ENCODE peak calls at places on chromosome 14, in four cellular contexts. S is HepG2, Z is tibial nerve, D is GM12892. V is an unnamed sample.

GRCh38 chr14:91228112-91229004 is 16.1 kb downstream of the GPR68 start:
- DNase-seq in S (no peak), Z (no peak), D (peak), V (no peak)

GRCh38 chr14:23093993-23094665 is 807 bp downstream of the ACIN1 start:
- DNase-seq in S (no peak), Z (no peak), D (no peak), V (peak)

GRCh38 chr14:72610831-72611200 is 283.1 kb downstream of the DPF3 start:
- DNase-seq in S (no peak), Z (no peak), D (no peak), V (peak)

GRCh38 chr14:22394616-22395015 is 194.4 kb downstream of the DAD1 start:
- DNase-seq in S (no peak), Z (no peak), D (no peak), V (no peak)

GRCh38 chr14:90560529-90560928 is 163.7 kb downstream of the CALM1 start:
- DNase-seq in S (no peak), Z (no peak), D (no peak), V (no peak)

GRCh38 chr14:64857979-64858740 is 21.5 kb downstream of the SPTB start:
- DNase-seq in S (no peak), Z (no peak), D (no peak), V (no peak)

GRCh38 chr14:32654106-32654505 is 284.6 kb upstream of the NPAS3 start:
- DNase-seq in S (no peak), Z (no peak), D (no peak), V (no peak)

GRCh38 chr14:97634786-97635185 is 837.6 kb downstream of the VRK1 start:
- DNase-seq in S (no peak), Z (no peak), D (no peak), V (no peak)

GRCh38 chr14:87712386-87713113 is 280.4 kb downstream of the GALC start:
- DNase-seq in S (no peak), Z (no peak), D (no peak), V (no peak)

GRCh38 chr14:94561656-94562010 is 391 bp downstream of the SERPINA4 start:
- DNase-seq in S (no peak), Z (no peak), D (no peak), V (peak)

GRCh38 chr14:99679111-99679510 is 5.0 kb upstream of the CYP46A1 start:
- DNase-seq in S (no peak), Z (no peak), D (no peak), V (no peak)

GRCh38 chr14:25381498-25381897 is 331.6 kb upstream of the STXBP6 start:
- DNase-seq in S (peak), Z (no peak), D (no peak), V (no peak)

GRCh38 chr14:86515195-86515594 is 985.3 kb downstream of the FLRT2 start:
- DNase-seq in S (no peak), Z (no peak), D (no peak), V (no peak)

GRCh38 chr14:53338192-53338591 is 185.1 kb upstream of the DDHD1 start:
- DNase-seq in S (no peak), Z (no peak), D (no peak), V (no peak)

GRCh38 chr14:67050892-67051291 is 138.3 kb upstream of the GARIN2 start:
- DNase-seq in S (no peak), Z (no peak), D (no peak), V (no peak)

GRCh38 chr14:22598099-22598895 is at the start of gene ABHD4:
- DNase-seq in S (peak), Z (peak), D (peak), V (peak)

GRCh38 chr14:24271134-24271833 is at the start of gene RABGGTA:
- DNase-seq in S (peak), Z (peak), D (peak), V (peak)
- TF ChIP-seq POLR2A in S (peak), Z (peak), D (peak), V (no peak)

GRCh38 chr14:101705733-101706508 is 55.6 kb upstream of the PPP2R5C start:
- DNase-seq in S (no peak), Z (peak), D (no peak), V (peak)
- TF ChIP-seq POLR2A in S (no peak), Z (no peak), D (no peak), V (no peak)

GRCh38 chr14:73762375-73762822 is 48.2 kb upstream of the PNMA1 start:
- DNase-seq in S (no peak), Z (no peak), D (no peak), V (no peak)
- TF ChIP-seq POLR2A in S (no peak), Z (no peak), D (peak), V (no peak)

GRCh38 chr14:102785598-102785963 is 8.3 kb downstream of the TRAF3 start:
- DNase-seq in S (no peak), Z (no peak), D (no peak), V (no peak)

GRCh38 chr14:102784892-102785597 is 7.8 kb downstream of the TRAF3 start:
- DNase-seq in S (no peak), Z (no peak), D (no peak), V (no peak)

GRCh38 chr14:102781063-102781462 is 3.8 kb downstream of the TRAF3 start:
- DNase-seq in S (no peak), Z (no peak), D (no peak), V (no peak)

GRCh38 chr14:102779574-102780315 is 2.5 kb downstream of the TRAF3 start:
- DNase-seq in S (no peak), Z (no peak), D (no peak), V (no peak)

DNA sequence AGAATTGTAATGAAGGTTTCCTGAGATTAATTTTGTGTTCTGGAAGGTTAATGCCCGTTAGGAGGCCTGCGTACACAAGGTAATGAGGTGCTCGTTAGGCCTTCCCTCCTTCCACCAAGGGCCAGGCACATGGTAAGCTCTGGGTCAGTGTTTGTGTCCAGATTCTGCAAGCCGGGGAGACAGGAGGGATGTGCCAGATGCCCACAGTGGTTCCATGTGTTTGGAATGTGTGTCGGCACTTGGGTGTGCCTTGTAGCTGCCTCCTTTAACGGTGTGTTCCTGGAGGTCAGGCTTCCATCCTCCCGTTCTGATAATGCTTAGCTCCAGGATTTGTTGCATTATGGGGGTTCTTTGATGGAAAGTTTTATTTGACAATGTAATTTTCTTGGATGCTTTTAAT is 5.7 kb downstream of the TRAF3 start:
- DNase-seq in S (no peak), Z (no peak), D (no peak), V (no peak)
- TF ChIP-seq POLR2A in S (no peak), Z (no peak), D (no peak), V (no peak)

GRCh38 chr14:70416717-70417349 is at the start of gene SYNJ2BP:
- DNase-seq in S (peak), Z (peak), D (peak), V (peak)
- TF ChIP-seq POLR2A in S (peak), Z (no peak), D (peak), V (no peak)

GRCh38 chr14:70640938-70641547 is 673 bp upstream of the TTC9 start:
- DNase-seq in S (no peak), Z (no peak), D (peak), V (no peak)
- TF ChIP-seq POLR2A in S (no peak), Z (no peak), D (peak), V (no peak)

GRCh38 chr14:100825691-100826331 is at the start of gene MEG3:
- DNase-seq in S (no peak), Z (peak), D (no peak), V (no peak)
- TF ChIP-seq POLR2A in S (no peak), Z (peak), D (no peak), V (peak)

GRCh38 chr14:69715725-69716482 is 51.0 kb upstream of the SRSF5 start:
- DNase-seq in S (no peak), Z (peak), D (no peak), V (peak)
- TF ChIP-seq POLR2A in S (no peak), Z (no peak), D (no peak), V (no peak)

DNA sequence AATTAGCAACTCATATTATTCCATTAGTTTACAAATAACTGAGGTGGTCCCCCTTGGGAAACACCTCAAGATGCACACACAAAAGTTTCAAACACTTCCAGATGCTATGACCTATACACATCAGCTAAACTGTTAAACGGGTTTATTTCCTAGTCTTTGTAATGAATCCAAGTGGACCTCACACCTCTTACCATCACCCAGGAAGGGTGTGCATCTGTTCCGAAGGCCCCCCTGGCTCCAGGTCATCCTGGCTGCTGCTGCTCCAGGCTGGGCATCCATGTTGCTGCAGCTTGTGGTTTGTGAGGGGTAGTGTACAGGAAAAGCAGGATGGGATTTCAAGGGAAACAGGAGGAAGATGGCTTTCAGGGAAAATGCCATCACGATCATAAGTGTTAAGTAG is 6.8 kb downstream of the HNRNPC start:
- DNase-seq in S (no peak), Z (no peak), D (no peak), V (no peak)
- TF ChIP-seq POLR2A in S (peak), Z (no peak), D (peak), V (no peak)

DNA sequence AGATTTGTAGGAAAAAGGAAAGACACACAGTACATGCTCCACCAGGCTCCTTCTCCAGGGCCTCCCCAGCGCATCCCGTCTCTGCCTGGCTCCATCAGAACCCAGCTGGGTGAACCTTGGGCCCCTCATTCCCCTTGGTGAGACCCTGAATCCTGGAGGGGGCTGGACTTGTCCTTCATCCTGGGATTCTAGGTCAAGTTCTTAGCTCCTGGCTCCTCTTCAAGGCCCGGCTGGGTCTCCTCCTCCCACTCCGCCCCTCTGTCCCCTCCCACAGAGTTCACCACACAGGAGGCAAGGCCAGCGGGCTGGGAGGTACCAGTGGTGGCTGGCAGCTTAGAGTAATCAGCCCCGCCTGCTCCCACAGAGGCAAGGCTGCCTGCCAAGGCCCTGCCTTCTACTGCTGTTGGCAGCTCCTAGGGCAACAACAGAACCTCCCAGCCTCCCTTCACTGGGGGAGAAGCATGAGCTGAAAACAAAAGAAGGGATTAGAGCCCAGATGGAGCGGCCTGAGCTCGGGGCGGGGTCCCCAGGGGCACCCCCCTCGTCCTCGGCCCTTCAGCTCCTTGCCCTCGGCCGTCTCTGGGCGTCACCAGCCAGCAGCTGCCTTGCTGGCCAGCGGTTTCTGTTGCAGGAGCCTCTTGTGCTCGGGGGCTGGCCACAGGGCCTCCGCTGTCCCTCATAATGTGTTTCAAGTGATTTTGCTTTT is 49.4 kb downstream of the PSMA6 start:
- DNase-seq in S (peak), Z (peak), D (no peak), V (peak)
- TF ChIP-seq POLR2A in S (peak), Z (peak), D (no peak), V (no peak)